ENCODE peak calls at places on chromosomes 7 and 10, in five cellular contexts. U is stimulated activated CD4-positive, alpha-beta T cell treated with anti-CD3 and anti-CD28 coated beads, Interleukin-4, amount 100 ng/mL, for 48 hours; L is occipital lobe; F is prostate gland; Z is pons. H is an unnamed sample.

GRCh38 chr10:3231951-3232730 is 59.6 kb upstream of the PITRM1 start:
- DNase-seq in L (no peak), Z (no peak), F (no peak), U (no peak), H (no peak)

GRCh38 chr7:73717991-73718405 is 1.5 kb downstream of the STX1A start:
- DNase-seq in U (peak), Z (no peak), F (no peak), L (peak), H (no peak)

GRCh38 chr10:1423676-1424253 is 313.6 kb downstream of the ADARB2 start:
- DNase-seq in L (no peak), U (no peak), Z (no peak), F (no peak), H (no peak)

GRCh38 chr7:55177589-55178261 is 158.9 kb downstream of the EGFR start:
- DNase-seq in F (peak), U (no peak), Z (peak), L (no peak), H (no peak)

GRCh38 chr7:45202618-45203017 is 45.0 kb downstream of the RAMP3 start:
- DNase-seq in F (no peak), Z (no peak), L (peak), U (no peak), H (no peak)

GRCh38 chr7:96691692-96692091 is 18.0 kb downstream of the SEM1 start:
- DNase-seq in L (no peak), F (no peak), U (no peak), Z (no peak), H (no peak)

GRCh38 chr7:22992874-22993840 is 20.8 kb downstream of the HYCC1 start:
- DNase-seq in F (no peak), L (no peak), Z (no peak), U (peak), H (no peak)

GRCh38 chr7:26369519-26370385 is 78.1 kb downstream of the SNX10 start:
- DNase-seq in U (peak), Z (peak), L (no peak), F (peak), H (peak)

GRCh38 chr7:41624818-41625217 is 78.1 kb downstream of the INHBA start:
- DNase-seq in F (no peak), Z (no peak), U (no peak), L (no peak), H (no peak)

GRCh38 chr10:5608608-5609270 is 57.7 kb downstream of the ASB13 start:
- DNase-seq in Z (no peak), F (no peak), L (no peak), U (no peak), H (no peak)

GRCh38 chr10:132828681-132829080 is 42.7 kb upstream of the NKX6-2 start:
- DNase-seq in Z (no peak), L (no peak), U (no peak), F (no peak), H (no peak)

GRCh38 chr7:68529221-68529620 is 1069.1 kb upstream of the AUTS2 start:
- DNase-seq in Z (no peak), U (no peak), F (no peak), L (no peak), H (no peak)

GRCh38 chr10:75497997-75498797 is 66.8 kb downstream of the LRMDA start:
- DNase-seq in Z (no peak), F (peak), L (no peak), U (no peak), H (no peak)

GRCh38 chr7:30929686-30930085 is 18.0 kb downstream of the AQP1 start:
- DNase-seq in F (no peak), U (no peak), Z (no peak), L (no peak), H (no peak)

GRCh38 chr7:38229386-38229785 is 44.0 kb downstream of the TARP start:
- DNase-seq in Z (no peak), L (no peak), U (no peak), F (no peak), H (no peak)

GRCh38 chr10:129965418-129965793 is 1.3 kb upstream of the EBF3 start:
- DNase-seq in Z (no peak), F (no peak), L (no peak), U (no peak), H (no peak)

GRCh38 chr10:132314336-132314735 is 6.6 kb upstream of the STK32C start:
- DNase-seq in U (no peak), L (no peak), F (no peak), Z (no peak), H (no peak)

GRCh38 chr7:41924798-41925197 is 221.9 kb upstream of the INHBA start:
- DNase-seq in L (no peak), F (no peak), Z (no peak), U (no peak), H (no peak)

GRCh38 chr7:5377816-5378215 is 45.8 kb downstream of the TNRC18 start:
- DNase-seq in F (no peak), Z (no peak), L (no peak), U (no peak), H (no peak)

GRCh38 chr7:142567201-142567600 is 182.1 kb upstream of the PRSS1 start:
- DNase-seq in Z (no peak), F (no peak), L (no peak), U (no peak), H (no peak)

GRCh38 chr10:43667736-43668371 is 19.2 kb upstream of the ZNF32 start:
- DNase-seq in L (no peak), Z (no peak), U (no peak), F (no peak), H (peak)

GRCh38 chr10:6409982-6410694 is 169.9 kb downstream of the PRKCQ start:
- DNase-seq in L (no peak), Z (no peak), U (no peak), F (no peak), H (peak)

GRCh38 chr7:155580367-155580766 is 34.0 kb upstream of the CNPY1 start:
- DNase-seq in Z (no peak), L (no peak), F (no peak), U (peak), H (no peak)

GRCh38 chr7:27025270-27025669 is 70.5 kb downstream of the HOXA1 start:
- DNase-seq in U (no peak), L (no peak), Z (no peak), F (no peak), H (no peak)

GRCh38 chr10:109996766-109997171 is 11.0 kb upstream of the ADD3 start:
- DNase-seq in L (no peak), Z (no peak), F (no peak), U (no peak), H (no peak)

GRCh38 chr10:133377025-133377817 is 1.8 kb upstream of the PAOX start:
- DNase-seq in F (no peak), U (no peak), L (no peak), Z (no peak), H (no peak)

GRCh38 chr7:18228686-18229085 is 201.0 kb upstream of the PRPS1L1 start:
- DNase-seq in U (no peak), F (no peak), L (no peak), Z (no peak), H (no peak)

GRCh38 chr7:103640031-103640779 is 194.2 kb upstream of the SLC26A5 start:
- DNase-seq in Z (no peak), F (no peak), L (no peak), U (no peak), H (no peak)

GRCh38 chr7:108014747-108015682 is 12.1 kb upstream of the LAMB1 start:
- DNase-seq in L (no peak), F (no peak), Z (no peak), U (no peak), H (no peak)

GRCh38 chr7:30584970-30585369 is 9.7 kb upstream of the GARS1 start:
- DNase-seq in F (no peak), Z (no peak), U (no peak), L (no peak), H (no peak)

GRCh38 chr7:75981450-75982305 is 12.7 kb downstream of the TMEM120A start:
- DNase-seq in Z (no peak), L (no peak), U (no peak), F (no peak), H (no peak)

GRCh38 chr10:65571011-65571570 is 1354.7 kb upstream of the LRRTM3 start:
- DNase-seq in L (no peak), Z (no peak), U (no peak), F (no peak), H (peak)

GRCh38 chr7:38699481-38699880 is 68.3 kb upstream of the AMPH start:
- DNase-seq in U (no peak), L (no peak), F (no peak), Z (no peak), H (no peak)

GRCh38 chr10:11011966-11012365 is 5.7 kb upstream of the CELF2 start:
- DNase-seq in U (no peak), Z (no peak), F (no peak), L (no peak), H (no peak)

GRCh38 chr7:20561466-20561865 is 54.0 kb upstream of the ABCB5 start:
- DNase-seq in U (no peak), F (no peak), Z (no peak), L (no peak), H (no peak)

GRCh38 chr10:77741746-77742145 is 104.1 kb upstream of the KCNMA1 start:
- DNase-seq in L (no peak), Z (no peak), U (no peak), F (no peak), H (no peak)

GRCh38 chr7:150371996-150372270 is 3.3 kb downstream of the REPIN1 start:
- DNase-seq in L (no peak), U (no peak), Z (no peak), F (no peak), H (no peak)

GRCh38 chr7:156614434-156615264 is 25.9 kb upstream of the RNF32 start:
- DNase-seq in Z (peak), F (peak), U (no peak), L (no peak), H (no peak)

H was measured in retina.